ENCODE peak calls at places on chromosome 16, in four cellular contexts. S is CD8-positive, alpha-beta T cell; O is sigmoid colon; D is breast epithelium. J is an unnamed sample.

GRCh38 chr16:69428652-69429051 is 4.2 kb downstream of the CYB5B start:
- DNase-seq in O (no peak), S (no peak), D (no peak), J (no peak)

GRCh38 chr16:73170587-73170986 is 122.7 kb upstream of the ZFHX3 start:
- DNase-seq in S (no peak), D (no peak), O (no peak), J (no peak)

GRCh38 chr16:25823891-25824290 is 132.1 kb downstream of the HS3ST4 start:
- DNase-seq in D (no peak), S (no peak), O (no peak), J (peak; percentile 11)

GRCh38 chr16:70703041-70703834 is 17.4 kb upstream of the MTSS2 start:
- DNase-seq in S (no peak), D (no peak), O (peak; percentile 94), J (no peak)

GRCh38 chr16:84477661-84478060 is 26.8 kb downstream of the MEAK7 start:
- DNase-seq in O (no peak), D (no peak), S (no peak), J (no peak)

GRCh38 chr16:3730161-3731125 is 13.1 kb upstream of the TRAP1 start:
- DNase-seq in S (no peak), D (no peak), O (no peak), J (no peak)

GRCh38 chr16:54750249-54750648 is 180.4 kb upstream of the IRX5 start:
- DNase-seq in O (no peak), S (no peak), D (no peak), J (no peak)

GRCh38 chr16:58510097-58510775 is 5.1 kb upstream of the SETD6 start:
- DNase-seq in O (peak; percentile 44), D (no peak), S (no peak), J (no peak)

GRCh38 chr16:54651440-54651839 is 279.2 kb upstream of the IRX5 start:
- DNase-seq in D (no peak), O (no peak), S (no peak), J (no peak)

GRCh38 chr16:88815901-88816589 is 4.3 kb upstream of the APRT start:
- DNase-seq in S (peak; percentile 34), O (no peak), D (no peak), J (peak; percentile 48)

GRCh38 chr16:10824111-10824893 is 5.7 kb upstream of the TVP23A start:
- DNase-seq in D (no peak), O (no peak), S (no peak), J (peak; percentile 17)

GRCh38 chr16:27686926-27687325 is 137.0 kb downstream of the KATNIP start:
- DNase-seq in O (no peak), D (no peak), S (no peak), J (no peak)

GRCh38 chr16:79267781-79268180 is 332.8 kb downstream of the MAF start:
- DNase-seq in O (no peak), S (no peak), D (no peak), J (no peak)

GRCh38 chr16:49441366-49441780 is 67.8 kb downstream of the C16orf78 start:
- DNase-seq in D (peak; percentile 47), O (no peak), S (peak; percentile 41), J (no peak)
- H3K4me3 ChIP-seq in D (peak overlapping the region; percentile 15), O (no peak overlapping the region), S (peak overlapping the region; percentile 34), J (no peak overlapping the region)

GRCh38 chr16:5496013-5496412 is 398.4 kb upstream of the EEF2KMT start:
- DNase-seq in S (no peak), D (no peak), O (no peak), J (no peak)
- TF ChIP-seq CTCF in S (no peak), D (no peak), O (no peak), J (no peak)

GRCh38 chr16:46689492-46690280 is at the start of gene ORC6:
- DNase-seq in D (peak; percentile 98), S (peak; percentile 93), O (peak; percentile 99), J (peak; percentile 96)

GRCh38 chr16:46688657-46689491 is at the start of gene VPS35:
- DNase-seq in O (peak; percentile 100), D (peak; percentile 100), S (peak; percentile 99), J (peak; percentile 99)

GRCh38 chr16:46690281-46691178 is 1.1 kb downstream of the ORC6 start:
- DNase-seq in S (no peak), O (no peak), D (no peak), J (peak; percentile 20)

GRCh38 chr16:46693598-46693997 is 4.1 kb downstream of the ORC6 start:
- DNase-seq in D (no peak), S (no peak), O (no peak), J (no peak)

DNA sequence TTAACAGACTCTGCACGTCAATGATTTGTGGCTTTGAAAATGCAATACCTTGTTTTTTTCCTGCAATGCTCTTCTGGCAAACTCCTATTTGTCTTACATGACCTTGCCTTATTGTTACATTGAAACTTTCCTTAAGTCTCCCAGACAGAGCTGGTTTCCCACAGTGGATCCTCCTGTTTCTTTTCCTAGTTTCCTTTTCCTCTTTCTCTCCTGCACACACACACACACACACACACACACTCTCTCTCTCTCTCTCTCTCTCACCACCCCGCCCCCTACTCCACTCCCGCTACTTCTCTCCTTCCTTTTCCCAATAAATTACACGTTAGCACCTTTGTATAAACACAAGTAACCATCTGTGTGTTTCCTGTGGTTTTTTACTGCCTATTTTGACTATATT is 2.3 kb downstream of the ORC6 start:
- DNase-seq in D (no peak), O (no peak), S (no peak), J (peak; percentile 8)
- H3K4me3 ChIP-seq in D (no peak overlapping the region), O (no peak overlapping the region), S (no peak overlapping the region), J (no peak overlapping the region)

DNA sequence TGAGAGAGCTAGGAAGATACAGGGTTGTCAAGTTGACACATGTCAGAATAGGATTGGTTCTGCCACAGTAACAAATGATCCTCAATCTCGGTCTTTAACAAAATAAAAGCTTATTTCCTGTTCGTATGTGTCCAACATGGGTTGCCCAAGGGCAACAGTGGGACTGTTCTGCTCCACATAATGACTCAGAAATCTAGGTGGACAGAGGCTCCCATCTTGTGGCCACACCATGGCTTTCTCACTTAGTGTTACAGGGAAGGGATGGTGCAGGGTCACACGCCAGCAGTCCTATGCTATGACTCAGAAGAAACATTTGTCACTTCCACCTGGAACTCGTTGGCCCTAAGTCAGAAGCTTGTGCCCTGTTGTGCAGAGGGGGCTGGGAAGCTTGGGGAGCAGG is 364.9 kb downstream of the SNX29 start:
- DNase-seq in S (no peak), D (no peak), O (no peak), J (peak; percentile 4)
- TF ChIP-seq CTCF in S (no peak), D (no peak), O (no peak), J (no peak)

GRCh38 chr16:397736-398332 is 835 bp downstream of the NME4 start:
- DNase-seq in O (peak; percentile 93), D (peak; percentile 66), S (no peak), J (peak; percentile 63)
- H3K4me3 ChIP-seq in O (peak overlapping the region; percentile 90), D (peak overlapping the region; percentile 96), S (no peak overlapping the region), J (peak overlapping the region; percentile 27)

GRCh38 chr16:82093901-82094300 is 58.8 kb downstream of the HSD17B2 start:
- DNase-seq in S (no peak), D (no peak), O (no peak), J (peak; percentile 64)
- TF ChIP-seq CTCF in S (no peak), D (no peak), O (no peak), J (no peak)

GRCh38 chr16:48173877-48174276 is 18.1 kb upstream of the ABCC12 start:
- DNase-seq in O (no peak), D (no peak), S (no peak), J (no peak)

GRCh38 chr16:48165961-48166578 is 10.3 kb upstream of the ABCC12 start:
- DNase-seq in D (peak; percentile 22), O (no peak), S (no peak), J (peak; percentile 52)

GRCh38 chr16:48168089-48168488 is 12.3 kb upstream of the ABCC12 start:
- DNase-seq in S (no peak), O (no peak), D (no peak), J (no peak)

GRCh38 chr16:48172682-48173081 is 16.9 kb upstream of the ABCC12 start:
- DNase-seq in D (no peak), O (no peak), S (no peak), J (no peak)

DNA sequence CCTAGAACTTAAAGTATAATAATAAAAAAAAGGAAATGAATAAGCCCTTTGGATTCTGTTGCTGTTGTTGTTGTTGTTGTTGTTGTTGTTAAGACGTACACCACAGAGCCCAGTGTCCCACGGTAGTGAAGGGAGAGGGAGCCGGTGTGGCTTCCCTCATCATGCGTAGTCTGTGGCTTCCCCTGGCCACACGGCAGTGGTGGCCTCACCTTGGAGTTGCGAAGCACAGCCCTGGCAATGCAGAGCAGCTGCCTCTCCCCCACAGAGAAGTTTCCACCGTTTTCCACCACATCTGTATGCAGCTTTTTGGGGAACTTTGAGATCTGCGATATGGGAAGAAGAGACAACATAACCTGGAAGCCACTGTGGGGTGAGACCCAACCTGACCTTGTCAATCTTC is 14.1 kb upstream of the ABCC12 start:
- DNase-seq in D (no peak), O (no peak), S (no peak), J (no peak)
- H3K4me3 ChIP-seq in D (no peak overlapping the region), O (no peak overlapping the region), S (no peak overlapping the region), J (no peak overlapping the region)

GRCh38 chr16:17460890-17461289 is 9.9 kb downstream of the XYLT1 start:
- DNase-seq in D (no peak), O (no peak), S (no peak), J (no peak)
- TF ChIP-seq CTCF in D (no peak), O (no peak), S (no peak), J (no peak)

J was measured in epithelial cell of esophagus.